ENCODE peak calls at places on chromosome X, in five cellular contexts. One of them, this sample, is unnamed.

GRCh38 chrX:15410430-15410829 is 26.2 kb upstream of the VEGFD start:
- DNase-seq in CD8-positive, alpha-beta memory T cell: no peak
- DNase-seq in ovary: no peak
- DNase-seq in cardiac fibroblast: no peak
- DNase-seq in substantia nigra: no peak
- DNase-seq in this sample: no peak

GRCh38 chrX:34147345-34147744 is 15.2 kb upstream of the FAM47A start:
- DNase-seq in substantia nigra: no peak
- DNase-seq in cardiac fibroblast: no peak
- DNase-seq in CD8-positive, alpha-beta memory T cell: no peak
- DNase-seq in ovary: no peak
- DNase-seq in this sample: no peak

GRCh38 chrX:56728321-56728720 is 722 bp upstream of the NBDY start:
- DNase-seq in ovary: no peak
- DNase-seq in CD8-positive, alpha-beta memory T cell: no peak
- DNase-seq in cardiac fibroblast: peak
- DNase-seq in substantia nigra: no peak
- DNase-seq in this sample: no peak

GRCh38 chrX:35826503-35826902 is 28.4 kb downstream of the MAGEB16 start:
- DNase-seq in substantia nigra: no peak
- DNase-seq in cardiac fibroblast: no peak
- DNase-seq in ovary: no peak
- DNase-seq in CD8-positive, alpha-beta memory T cell: no peak
- DNase-seq in this sample: no peak

GRCh38 chrX:16185725-16186136 is 18.4 kb downstream of the MAGEB17 start:
- DNase-seq in cardiac fibroblast: peak
- DNase-seq in substantia nigra: no peak
- DNase-seq in CD8-positive, alpha-beta memory T cell: no peak
- DNase-seq in ovary: no peak
- DNase-seq in this sample: peak

GRCh38 chrX:112785323-112785722 is 55.3 kb downstream of the AMOT start:
- DNase-seq in ovary: no peak
- DNase-seq in substantia nigra: no peak
- DNase-seq in cardiac fibroblast: no peak
- DNase-seq in CD8-positive, alpha-beta memory T cell: no peak
- DNase-seq in this sample: no peak

GRCh38 chrX:136168929-136169735 is 21.8 kb downstream of the FHL1 start:
- DNase-seq in CD8-positive, alpha-beta memory T cell: no peak
- DNase-seq in ovary: no peak
- DNase-seq in cardiac fibroblast: peak
- DNase-seq in substantia nigra: no peak
- DNase-seq in this sample: peak

GRCh38 chrX:38232287-38232686 is 11.6 kb upstream of the SRPX start:
- DNase-seq in CD8-positive, alpha-beta memory T cell: no peak
- DNase-seq in cardiac fibroblast: peak
- DNase-seq in ovary: no peak
- DNase-seq in substantia nigra: no peak
- DNase-seq in this sample: peak

GRCh38 chrX:31931225-31931624 is 859.4 kb upstream of the FTHL17 start:
- DNase-seq in CD8-positive, alpha-beta memory T cell: no peak
- DNase-seq in ovary: no peak
- DNase-seq in substantia nigra: no peak
- DNase-seq in cardiac fibroblast: peak
- DNase-seq in this sample: no peak

GRCh38 chrX:39409246-39409917 is 608.1 kb downstream of the MID1IP1 start:
- DNase-seq in ovary: no peak
- DNase-seq in CD8-positive, alpha-beta memory T cell: no peak
- DNase-seq in substantia nigra: no peak
- DNase-seq in cardiac fibroblast: no peak
- DNase-seq in this sample: no peak

This sample was measured in fibroblast of gingiva.